ENCODE peak calls at places on chromosomes 6 and 20, in ten cellular contexts. F is lower leg skin; I is Caco-2; H is SK-N-MC; O is ovary; G is colonic mucosa; Z is CD8-positive, alpha-beta T cell; E is spleen; C is AG09309; J is skeletal muscle cell. X is an unnamed sample.

GRCh38 chr6:108737594-108738546 is 110.4 kb upstream of the ARMC2 start:
- DNase-seq in C (peak; percentile 94), G (no peak), F (peak; percentile 93), O (no peak), I (no peak), H (no peak), E (no peak), Z (no peak), J (peak; percentile 90), X (no peak)

GRCh38 chr20:33875055-33875454 is 63.9 kb downstream of the CHMP4B start:
- DNase-seq in Z (no peak), J (no peak), I (no peak), E (peak; percentile 83), F (no peak), H (no peak), G (no peak), O (no peak), C (no peak), X (no peak)

GRCh38 chr20:46406986-46407670 is 713 bp upstream of the ELMO2 start:
- DNase-seq in O (peak; percentile 71), C (no peak), I (no peak), F (peak; percentile 96), G (peak; percentile 80), H (no peak), Z (peak; percentile 71), E (peak; percentile 93), J (peak; percentile 26), X (no peak)

GRCh38 chr6:35063701-35064507 is 77.2 kb downstream of the TCP11 start:
- DNase-seq in E (peak; percentile 39), I (no peak), F (no peak), O (no peak), H (no peak), G (no peak), J (no peak), C (no peak), Z (no peak), X (no peak)

GRCh38 chr20:36228809-36229208 is 7.5 kb upstream of the AAR2 start:
- DNase-seq in C (no peak), G (no peak), O (no peak), E (no peak), Z (no peak), J (no peak), I (no peak), H (no peak), F (no peak), X (no peak)

GRCh38 chr20:64228751-64229518 is 26.6 kb upstream of the PCMTD2 start:
- DNase-seq in Z (no peak), H (no peak), G (peak; percentile 48), F (no peak), O (no peak), I (no peak), C (no peak), E (peak; percentile 14), J (no peak), X (no peak)

GRCh38 chr20:1108437-1108920 is 9.9 kb upstream of the PSMF1 start:
- DNase-seq in C (no peak), F (no peak), E (peak; percentile 81), Z (peak; percentile 36), O (no peak), J (no peak), I (peak; percentile 59), H (no peak), G (peak; percentile 66), X (peak; percentile 12)

GRCh38 chr6:56314683-56315523 is 67.5 kb upstream of the COL21A1 start:
- DNase-seq in J (no peak), O (no peak), Z (no peak), C (no peak), E (no peak), F (no peak), I (peak; percentile 35), G (no peak), H (peak; percentile 34), X (peak; percentile 17)

GRCh38 chr6:163705923-163706322 is 291.4 kb downstream of the QKI start:
- DNase-seq in G (no peak), I (no peak), H (no peak), F (peak; percentile 29), J (no peak), O (no peak), C (no peak), E (no peak), Z (no peak), X (no peak)

GRCh38 chr6:124487778-124488431 is 474.3 kb upstream of the RNF217 start:
- DNase-seq in E (no peak), J (peak; percentile 16), G (no peak), I (no peak), F (no peak), O (no peak), C (no peak), Z (no peak), H (no peak), X (no peak)

GRCh38 chr20:54263266-54263665 is 55.4 kb downstream of the PFDN4 start:
- DNase-seq in O (no peak), F (no peak), E (no peak), H (no peak), J (no peak), I (no peak), Z (no peak), C (no peak), G (no peak), X (no peak)

GRCh38 chr20:54272901-54273488 is 65.1 kb downstream of the PFDN4 start:
- DNase-seq in I (no peak), J (no peak), E (no peak), G (no peak), H (no peak), Z (no peak), F (no peak), C (no peak), O (no peak), X (no peak)

GRCh38 chr20:54267510-54268003 is 59.7 kb downstream of the PFDN4 start:
- DNase-seq in H (no peak), C (no peak), E (no peak), J (no peak), Z (no peak), O (no peak), G (no peak), I (peak; percentile 78), F (no peak), X (no peak)

GRCh38 chr20:54266844-54267243 is 59.0 kb downstream of the PFDN4 start:
- DNase-seq in C (no peak), H (no peak), J (no peak), I (no peak), E (no peak), O (no peak), G (no peak), F (no peak), Z (no peak), X (no peak)

GRCh38 chr20:54268941-54269340 is 61.1 kb downstream of the PFDN4 start:
- DNase-seq in I (no peak), C (no peak), H (no peak), Z (no peak), E (no peak), F (no peak), O (no peak), G (no peak), J (no peak), X (no peak)
- H3K4me3 ChIP-seq in I (no peak overlapping the region), C (no peak overlapping the region), H (no peak overlapping the region), Z (no peak overlapping the region), E (no peak overlapping the region), F (no peak overlapping the region), O (no peak overlapping the region), G (no peak overlapping the region), J (no peak overlapping the region), X (no peak overlapping the region)

GRCh38 chr6:134495203-134495892 is 177.4 kb upstream of the SGK1 start:
- DNase-seq in J (no peak), G (no peak), C (no peak), F (no peak), O (no peak), Z (no peak), I (no peak), H (no peak), E (no peak), X (no peak)

GRCh38 chr6:134493789-134494188 is 175.9 kb upstream of the SGK1 start:
- DNase-seq in H (no peak), C (no peak), F (no peak), I (no peak), G (no peak), J (no peak), Z (no peak), O (no peak), E (no peak), X (no peak)

GRCh38 chr6:134495893-134496253 is 178.0 kb upstream of the SGK1 start:
- DNase-seq in H (no peak), C (no peak), G (no peak), O (no peak), E (no peak), I (no peak), Z (no peak), F (no peak), J (no peak), X (no peak)

GRCh38 chr6:134491473-134491872 is 173.6 kb upstream of the SGK1 start:
- DNase-seq in G (no peak), Z (no peak), J (no peak), C (no peak), F (no peak), O (no peak), I (no peak), H (peak; percentile 18), E (no peak), X (no peak)
- H3K4me3 ChIP-seq in G (no peak overlapping the region), Z (no peak overlapping the region), J (no peak overlapping the region), C (no peak overlapping the region), F (no peak overlapping the region), O (no peak overlapping the region), I (no peak overlapping the region), H (no peak overlapping the region), E (no peak overlapping the region), X (no peak overlapping the region)

DNA sequence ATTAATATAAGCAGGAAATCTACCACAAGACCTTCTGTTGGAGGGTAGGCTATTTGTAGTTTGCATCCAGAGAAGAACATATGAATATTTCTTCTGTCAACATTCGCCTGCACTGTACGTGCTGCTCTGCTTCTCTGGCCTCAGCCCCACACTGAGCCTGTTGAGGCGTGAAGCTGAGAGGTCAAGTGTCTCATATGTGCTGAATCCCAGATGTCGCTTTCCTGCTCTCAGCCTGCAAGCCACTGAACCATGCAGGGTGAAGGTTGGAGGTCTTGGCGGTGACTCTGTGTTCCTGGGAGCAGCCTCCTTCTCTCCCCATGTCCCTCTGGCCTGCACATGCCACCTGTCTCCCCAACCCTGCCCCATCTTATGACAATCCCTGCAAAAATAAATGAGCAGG is 83.6 kb downstream of the TMEM170B start:
- DNase-seq in G (no peak), H (no peak), I (no peak), E (no peak), Z (no peak), F (no peak), C (no peak), O (no peak), J (no peak), X (no peak)
- H3K4me3 ChIP-seq in G (no peak overlapping the region), H (no peak overlapping the region), I (no peak overlapping the region), E (no peak overlapping the region), Z (no peak overlapping the region), F (no peak overlapping the region), C (no peak overlapping the region), O (no peak overlapping the region), J (no peak overlapping the region), X (no peak overlapping the region)

DNA sequence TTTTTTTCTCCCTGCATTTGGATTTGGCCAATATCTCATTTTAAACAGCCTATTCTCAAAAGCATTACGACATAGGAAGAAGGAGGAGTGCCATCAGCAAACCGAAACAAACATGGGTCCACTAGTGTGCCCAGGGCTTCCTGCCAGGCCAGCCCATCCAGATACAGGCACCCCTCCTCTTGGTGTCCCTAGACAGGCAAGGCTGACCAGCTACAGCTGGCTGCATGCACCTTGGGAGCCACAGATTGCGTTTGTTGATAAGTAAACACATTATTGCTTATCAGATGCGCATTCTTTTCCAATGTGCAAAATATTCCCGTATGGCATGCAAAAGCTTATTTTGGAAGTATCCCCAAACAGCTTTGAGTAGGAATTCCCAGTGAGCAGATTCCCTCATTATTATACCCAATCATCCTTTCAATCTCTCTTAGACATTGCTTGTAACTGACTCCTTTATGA is 184.4 kb upstream of the MARCKS start:
- DNase-seq in Z (no peak), F (no peak), J (peak; percentile 39), H (no peak), E (no peak), C (peak; percentile 52), I (no peak), G (no peak), O (peak; percentile 59), X (no peak)
- H3K4me3 ChIP-seq in Z (no peak overlapping the region), F (no peak overlapping the region), J (peak overlapping the region; percentile 22), H (no peak overlapping the region), E (no peak overlapping the region), C (peak overlapping the region; percentile 23), I (no peak overlapping the region), G (no peak overlapping the region), O (peak overlapping the region; percentile 13), X (no peak overlapping the region)